ENCODE peak calls at places on chromosome 7, in seven cellular contexts. X, L, J, B, W, R and V are unnamed samples.

GRCh38 chr7:94913391-94913790 is 6.0 kb downstream of the PPP1R9A start:
- DNase-seq in J (no peak), B (no peak), W (no peak), X (no peak), R (no peak), L (no peak), V (no peak)

GRCh38 chr7:27137603-27138410 is 5.7 kb downstream of the HOXA5 start:
- DNase-seq in W (no peak), B (no peak), L (no peak), J (peak; percentile 36), X (no peak), R (no peak), V (no peak)

GRCh38 chr7:105353752-105354328 is 34.9 kb downstream of the SRPK2 start:
- DNase-seq in W (peak; percentile 49), L (no peak), B (peak; percentile 48), R (peak; percentile 48), X (peak; percentile 34), J (no peak), V (peak; percentile 40)

GRCh38 chr7:122298131-122298530 is 6.4 kb downstream of the FEZF1 start:
- DNase-seq in J (no peak), B (no peak), W (no peak), L (no peak), R (no peak), X (no peak), V (no peak)

GRCh38 chr7:2376351-2377154 is 21.9 kb downstream of the EIF3B start:
- DNase-seq in J (no peak), W (no peak), L (no peak), X (no peak), R (no peak), B (no peak), V (peak; percentile 34)

GRCh38 chr7:76233538-76234281 is 32.0 kb downstream of the SRRM3 start:
- DNase-seq in B (no peak), W (no peak), X (no peak), J (peak; percentile 48), L (no peak), R (no peak), V (no peak)

GRCh38 chr7:127514499-127514898 is 70.9 kb downstream of the GCC1 start:
- DNase-seq in J (peak; percentile 54), R (no peak), B (no peak), X (no peak), W (no peak), L (no peak), V (no peak)

GRCh38 chr7:40058027-40058426 is 76.4 kb downstream of the MPLKIP start:
- DNase-seq in B (no peak), R (no peak), X (no peak), L (no peak), J (no peak), W (no peak), V (no peak)

GRCh38 chr7:116161733-116162132 is 48.6 kb upstream of the TES start:
- DNase-seq in B (no peak), X (no peak), W (no peak), R (no peak), L (no peak), J (no peak), V (no peak)

GRCh38 chr7:155490697-155491628 is 33.0 kb downstream of the EN2 start:
- DNase-seq in J (no peak), R (peak; percentile 37), X (no peak), B (peak; percentile 42), L (no peak), W (no peak), V (peak; percentile 42)

GRCh38 chr7:154698726-154699291 is 304.1 kb downstream of the PAXIP1 start:
- DNase-seq in R (no peak), J (peak; percentile 14), B (no peak), L (no peak), W (no peak), X (no peak), V (no peak)

GRCh38 chr7:111132833-111133232 is 41.9 kb downstream of the LRRN3 start:
- DNase-seq in B (no peak), W (no peak), J (peak; percentile 12), X (no peak), L (no peak), R (no peak), V (no peak)

GRCh38 chr7:95922191-95922590 is 149.8 kb downstream of the DYNC1I1 start:
- DNase-seq in B (no peak), L (no peak), R (no peak), J (no peak), W (no peak), X (no peak), V (no peak)

GRCh38 chr7:135757719-135758411 is 9.3 kb upstream of the FAM180A start:
- DNase-seq in J (no peak), X (peak; percentile 38), W (no peak), L (no peak), B (no peak), R (peak; percentile 41), V (no peak)

GRCh38 chr7:77393261-77393660 is 22.9 kb downstream of the GSAP start:
- DNase-seq in X (no peak), R (no peak), B (no peak), L (no peak), W (no peak), J (peak; percentile 38), V (no peak)

GRCh38 chr7:155878250-155878649 is 66.0 kb upstream of the SHH start:
- DNase-seq in B (no peak), X (no peak), L (no peak), J (no peak), R (no peak), W (no peak), V (no peak)

GRCh38 chr7:44796504-44797328 is at the start of gene PPIA:
- DNase-seq in X (peak; percentile 99), J (peak; percentile 99), R (peak; percentile 99), L (peak; percentile 87), W (peak; percentile 99), B (peak; percentile 99), V (peak; percentile 99)
- TF ChIP-seq POLR2A in X (peak; percentile 81), J (peak; percentile 90), R (peak; percentile 86), L (no peak), W (peak; percentile 76), B (peak; percentile 96), V (peak; percentile 83)

DNA sequence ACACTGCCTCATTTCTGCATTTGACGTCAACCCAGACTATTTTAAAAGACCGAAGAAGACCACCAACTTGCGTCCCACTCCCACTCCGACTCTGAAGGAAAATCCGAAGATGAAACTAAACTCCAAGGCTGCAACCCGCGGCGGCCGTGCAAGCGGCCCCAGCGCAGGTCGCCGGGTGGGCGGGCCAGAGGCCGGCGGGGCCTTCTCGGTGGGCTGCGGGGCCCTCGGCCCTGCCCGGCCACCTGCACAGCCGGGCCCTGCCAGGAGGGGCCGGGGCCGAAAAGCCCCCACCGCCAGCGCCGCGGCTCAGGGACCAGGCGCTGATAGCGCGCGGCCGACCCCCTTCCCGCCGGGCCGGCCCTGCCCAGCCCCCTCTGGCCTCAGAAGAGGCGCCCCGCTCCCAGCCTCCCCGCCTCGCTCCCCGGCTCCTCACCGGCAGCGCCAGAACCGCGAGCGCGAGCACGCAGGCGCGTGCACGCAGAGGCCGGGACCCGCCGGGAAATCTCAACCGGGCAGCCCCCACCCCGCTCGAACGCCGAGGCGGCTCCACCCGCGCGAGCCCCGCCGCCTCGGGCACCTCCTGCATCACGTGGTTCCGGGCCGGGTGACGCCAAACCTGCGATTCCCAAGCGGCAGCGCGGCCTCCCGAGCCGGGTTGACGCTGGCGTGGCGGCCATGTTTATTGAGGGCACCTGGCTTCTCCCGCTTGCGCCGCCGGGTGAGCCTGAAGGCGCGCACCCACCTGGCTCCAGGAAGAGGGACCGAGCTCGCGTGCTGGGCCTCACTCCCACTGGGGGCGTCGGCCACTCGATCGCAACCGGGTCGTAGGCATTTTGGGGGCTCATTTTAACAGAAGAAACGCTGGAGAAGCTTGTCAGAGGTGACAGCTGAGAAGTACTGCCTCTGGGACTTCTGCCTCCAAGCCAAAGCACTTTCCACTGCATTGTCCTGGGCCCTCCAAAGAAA is at the start of gene C7orf25:
- DNase-seq in B (peak; percentile 97), X (peak; percentile 96), L (peak; percentile 74), J (peak; percentile 95), W (peak; percentile 97), R (peak; percentile 98), V (peak; percentile 97)
- TF ChIP-seq POLR2A in B (peak; percentile 52), X (peak; percentile 46), L (no peak), J (peak; percentile 43), W (peak; percentile 16), R (peak; percentile 69), V (peak; percentile 9)

GRCh38 chr7:100095289-100095688 is 5.9 kb downstream of the MCM7 start:
- DNase-seq in L (no peak), B (no peak), W (no peak), R (no peak), X (no peak), J (no peak), V (no peak)
- TF ChIP-seq POLR2A in L (no peak), B (no peak), W (no peak), R (no peak), X (no peak), J (no peak), V (no peak)

GRCh38 chr7:909358-910329 is 33.3 kb downstream of the GET4 start:
- DNase-seq in L (no peak), X (no peak), B (peak; percentile 75), W (peak; percentile 52), R (peak; percentile 72), J (peak; percentile 42), V (peak; percentile 80)
- TF ChIP-seq POLR2A in L (no peak), X (no peak), B (no peak), W (no peak), R (no peak), J (no peak), V (no peak)

DNA sequence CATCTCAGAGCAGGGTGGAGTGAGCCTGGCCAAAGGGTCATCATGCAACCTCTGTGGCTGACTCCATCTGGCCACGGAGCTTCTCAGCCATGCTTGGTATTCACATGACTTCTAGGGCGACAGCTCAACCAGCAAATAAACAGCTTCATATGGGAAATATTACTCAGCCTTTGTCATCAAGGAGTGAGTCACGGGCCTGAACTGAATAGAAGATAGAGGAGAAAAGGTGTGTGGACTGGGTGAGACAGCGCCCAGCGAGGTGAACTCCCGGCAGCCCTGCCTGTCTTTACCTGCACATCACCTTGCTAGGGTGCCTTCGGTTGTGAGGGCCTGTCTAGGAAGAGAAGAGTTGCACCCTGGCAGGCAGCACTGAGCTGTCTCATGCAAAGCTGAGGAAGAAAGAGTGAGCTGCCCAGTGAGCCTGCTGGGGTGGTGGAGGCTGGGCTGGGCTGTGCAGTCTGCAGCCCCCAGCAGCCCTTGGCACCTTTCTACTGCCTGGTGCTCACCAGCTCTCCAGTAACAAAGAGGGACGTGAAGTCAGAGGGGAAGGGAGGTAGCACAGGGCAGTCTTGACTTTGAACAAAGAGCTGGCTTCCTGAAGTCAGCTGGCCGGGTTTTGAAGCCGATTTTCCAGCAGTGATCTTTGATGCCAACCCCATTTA is 114.2 kb downstream of the EGFR start:
- DNase-seq in J (peak; percentile 91), R (no peak), B (peak; percentile 56), X (no peak), L (no peak), W (peak; percentile 65), V (peak; percentile 65)
- TF ChIP-seq POLR2A in J (no peak), R (no peak), B (no peak), X (no peak), L (no peak), W (no peak), V (no peak)